ENCODE peak calls at places on chromosomes 4 and X, in ten cellular contexts. N, R, Q, U, K, E, A, Y, Z and X are unnamed samples.

GRCh38 chrX:44882635-44883034 is 9.6 kb downstream of the KDM6A start:
- DNase-seq in N (no peak), R (no peak), Q (no peak), U (no peak), K (no peak), E (no peak), A (no peak), Y (no peak), Z (no peak), X (no peak)

GRCh38 chr4:23915459-23916132 is 25.7 kb upstream of the PPARGC1A start:
- DNase-seq in N (no peak), R (no peak), Q (no peak), U (peak), K (no peak), E (no peak), A (no peak), Y (no peak), Z (no peak), X (no peak)

GRCh38 chrX:134761788-134762187 is 103.5 kb upstream of the PLAC1 start:
- DNase-seq in N (peak), R (no peak), Q (no peak), U (no peak), K (peak), E (no peak), A (peak), Y (no peak), Z (no peak), X (no peak)

GRCh38 chr4:169229571-169230028 is 41.2 kb downstream of the SH3RF1 start:
- DNase-seq in N (peak), R (no peak), Q (no peak), U (no peak), K (peak), E (peak), A (peak), Y (no peak), Z (no peak), X (no peak)

GRCh38 chr4:146450524-146450923 is 71.2 kb downstream of the SLC10A7 start:
- DNase-seq in N (no peak), R (no peak), Q (no peak), U (no peak), K (no peak), E (no peak), A (peak), Y (no peak), Z (no peak), X (no peak)

GRCh38 chr4:128454281-128455075 is 166.9 kb upstream of the PGRMC2 start:
- DNase-seq in N (peak), R (peak), Q (peak), U (peak), K (peak), E (peak), A (peak), Y (peak), Z (peak), X (no peak)

GRCh38 chr4:67167849-67168248 is 377.5 kb downstream of the CENPC start:
- DNase-seq in N (no peak), R (no peak), Q (no peak), U (no peak), K (no peak), E (no peak), A (no peak), Y (no peak), Z (no peak), X (no peak)

GRCh38 chrX:134454506-134454905 is 5.5 kb upstream of the HPRT1 start:
- DNase-seq in N (no peak), R (no peak), Q (no peak), U (no peak), K (no peak), E (no peak), A (no peak), Y (no peak), Z (no peak), X (no peak)

GRCh38 chr4:142366821-142367220 is 479.3 kb downstream of the INPP4B start:
- DNase-seq in N (no peak), R (no peak), Q (no peak), U (no peak), K (no peak), E (no peak), A (peak), Y (no peak), Z (no peak), X (no peak)

GRCh38 chr4:76752911-76753494 is 144.9 kb downstream of the SOWAHB start:
- DNase-seq in N (peak), R (no peak), Q (peak), U (no peak), K (peak), E (peak), A (peak), Y (no peak), Z (no peak), X (no peak)

GRCh38 chr4:71814433-71814832 is 30.6 kb upstream of the GC start:
- DNase-seq in N (no peak), R (no peak), Q (no peak), U (no peak), K (no peak), E (no peak), A (no peak), Y (peak), Z (no peak), X (no peak)

GRCh38 chrX:110755611-110756010 is 40.0 kb downstream of the CHRDL1 start:
- DNase-seq in N (no peak), R (no peak), Q (no peak), U (no peak), K (no peak), E (no peak), A (no peak), Y (no peak), Z (no peak), X (no peak)

GRCh38 chr4:40980318-40980883 is 230.6 kb downstream of the NSUN7 start:
- DNase-seq in N (no peak), R (no peak), Q (no peak), U (no peak), K (peak), E (no peak), A (no peak), Y (no peak), Z (no peak), X (no peak)

GRCh38 chrX:46317158-46317557 is 228.1 kb downstream of the ZNF674 start:
- DNase-seq in N (peak), R (no peak), Q (no peak), U (no peak), K (peak), E (no peak), A (no peak), Y (no peak), Z (no peak), X (no peak)

GRCh38 chr4:99578679-99579078 is 4.1 kb downstream of the MTTP start:
- DNase-seq in N (no peak), R (no peak), Q (no peak), U (no peak), K (no peak), E (no peak), A (no peak), Y (no peak), Z (no peak), X (no peak)

GRCh38 chr4:69095301-69095731 is 958 bp upstream of the UGT2B7 start:
- DNase-seq in N (peak), R (no peak), Q (no peak), U (no peak), K (peak), E (no peak), A (peak), Y (no peak), Z (no peak), X (no peak)

GRCh38 chrX:71095971-71096701 is 485 bp downstream of the FOXO4 start:
- DNase-seq in N (no peak), R (no peak), Q (peak), U (no peak), K (peak), E (no peak), A (no peak), Y (no peak), Z (no peak), X (no peak)

GRCh38 chr4:131566026-131566425 is 1583.1 kb upstream of the PCDH10 start:
- DNase-seq in N (no peak), R (no peak), Q (no peak), U (no peak), K (no peak), E (no peak), A (no peak), Y (no peak), Z (no peak), X (no peak)

GRCh38 chr4:128355301-128355700 is 67.7 kb upstream of the PGRMC2 start:
- DNase-seq in N (no peak), R (no peak), Q (no peak), U (no peak), K (no peak), E (no peak), A (no peak), Y (no peak), Z (no peak), X (no peak)

GRCh38 chrX:15299945-15300851 is 15.2 kb downstream of the ASB11 start:
- DNase-seq in N (no peak), R (no peak), Q (no peak), U (no peak), K (peak), E (no peak), A (peak), Y (peak), Z (peak), X (no peak)

GRCh38 chrX:16839852-16840460 is 30.2 kb downstream of the RBBP7 start:
- DNase-seq in N (no peak), R (no peak), Q (no peak), U (no peak), K (peak), E (no peak), A (peak), Y (no peak), Z (no peak), X (no peak)

GRCh38 chr4:147339116-147339515 is 141.8 kb upstream of the EDNRA start:
- DNase-seq in N (no peak), R (no peak), Q (no peak), U (no peak), K (no peak), E (no peak), A (no peak), Y (no peak), Z (no peak), X (no peak)

GRCh38 chr4:41129128-41129754 is 85.1 kb downstream of the APBB2 start:
- DNase-seq in N (no peak), R (no peak), Q (no peak), U (no peak), K (no peak), E (no peak), A (no peak), Y (no peak), Z (no peak), X (no peak)

GRCh38 chr4:124304936-124305335 is 407.6 kb downstream of the ANKRD50 start:
- DNase-seq in N (no peak), R (no peak), Q (no peak), U (no peak), K (no peak), E (no peak), A (peak), Y (no peak), Z (no peak), X (no peak)